ENCODE peak calls at places on chromosomes 16 and 17, in six cellular contexts. A is ACHN, Q is M059J, D is frontal cortex, E is iPS-NIHi11, Z is GM12891. L is an unnamed sample.

GRCh38 chr16:1929578-1930337 is 11.5 kb upstream of the HS3ST6 start:
- DNase-seq in A (peak; percentile 89), Q (peak; percentile 70), D (peak; percentile 97), E (peak; percentile 96), Z (peak; percentile 100), L (peak; percentile 96)

GRCh38 chr16:31868701-31869167 is 4.9 kb upstream of the ZNF267 start:
- DNase-seq in A (peak; percentile 81), Q (peak; percentile 70), D (peak; percentile 41), E (peak; percentile 65), Z (no peak), L (peak; percentile 91)

GRCh38 chr17:78687944-78688343 is 94.1 kb downstream of the CYTH1 start:
- DNase-seq in A (no peak), Q (no peak), D (no peak), E (no peak), Z (no peak), L (no peak)

GRCh38 chr16:77611386-77611785 is 110.9 kb upstream of the NUDT7 start:
- DNase-seq in A (no peak), Q (no peak), D (no peak), E (no peak), Z (no peak), L (no peak)

GRCh38 chr16:57639172-57639571 is 10.7 kb downstream of the ADGRG1 start:
- DNase-seq in A (no peak), Q (no peak), D (peak; percentile 61), E (peak; percentile 95), Z (no peak), L (peak; percentile 85)

GRCh38 chr17:16439867-16440351 is 24.5 kb downstream of the TRPV2 start:
- DNase-seq in A (no peak), Q (no peak), D (no peak), E (no peak), Z (no peak), L (no peak)

GRCh38 chr16:19595043-19595767 is 39.7 kb downstream of the VPS35L start:
- DNase-seq in A (no peak), Q (peak; percentile 91), D (no peak), E (peak; percentile 20), Z (no peak), L (no peak)

GRCh38 chr16:35207059-35207999 is 1747.9 kb downstream of the TP53TG3F start:
- DNase-seq in A (no peak), Q (no peak), D (no peak), E (peak; percentile 52), Z (no peak), L (no peak)

GRCh38 chr17:17819561-17819995 is 17.2 kb downstream of the SREBF1 start:
- DNase-seq in A (peak; percentile 88), Q (peak; percentile 94), D (peak; percentile 64), E (no peak), Z (peak; percentile 64), L (peak; percentile 91)

GRCh38 chr16:82639666-82640336 is 13.0 kb downstream of the CDH13 start:
- DNase-seq in A (peak; percentile 80), Q (peak; percentile 78), D (no peak), E (peak; percentile 68), Z (peak; percentile 46), L (peak; percentile 91)

GRCh38 chr16:86553356-86553755 is 1.7 kb downstream of the MTHFSD start:
- DNase-seq in A (no peak), Q (no peak), D (no peak), E (no peak), Z (no peak), L (no peak)

GRCh38 chr17:40818343-40818732 is 4.1 kb downstream of the KRT10 start:
- DNase-seq in A (peak; percentile 4), Q (peak; percentile 6), D (no peak), E (no peak), Z (no peak), L (no peak)

GRCh38 chr17:79829004-79829403 is 10.2 kb downstream of the CBX4 start:
- DNase-seq in A (no peak), Q (no peak), D (no peak), E (no peak), Z (no peak), L (no peak)

GRCh38 chr17:41760878-41761277 is 25.6 kb downstream of the JUP start:
- DNase-seq in A (no peak), Q (no peak), D (no peak), E (no peak), Z (no peak), L (no peak)

GRCh38 chr16:48165961-48166578 is 10.3 kb upstream of the ABCC12 start:
- DNase-seq in A (no peak), Q (peak; percentile 73), D (no peak), E (no peak), Z (no peak), L (no peak)

GRCh38 chr16:22388101-22388644 is 13.8 kb upstream of the CDR2 start:
- DNase-seq in A (no peak), Q (no peak), D (no peak), E (no peak), Z (no peak), L (no peak)

GRCh38 chr17:73465851-73466250 is 154.1 kb upstream of the CDC42EP4 start:
- DNase-seq in A (no peak), Q (no peak), D (no peak), E (no peak), Z (no peak), L (no peak)

GRCh38 chr16:85107532-85107931 is 4.7 kb downstream of the CIBAR2 start:
- DNase-seq in A (no peak), Q (no peak), D (no peak), E (no peak), Z (no peak), L (no peak)

GRCh38 chr17:81388612-81389367 is 6.5 kb upstream of the BAHCC1 start:
- DNase-seq in A (no peak), Q (no peak), D (peak; percentile 66), E (no peak), Z (no peak), L (peak; percentile 83)

L was measured in endodermal cell.